ENCODE peak calls at places on chromosomes 16 and 17, in nine cellular contexts. G, K, O, M, Y, S, W, N and P are unnamed samples.

GRCh38 chr17:57424777-57425188 is 168.5 kb downstream of the MSI2 start:
- DNase-seq in Y (no peak), S (no peak), W (peak), O (no peak), N (no peak), K (no peak), G (no peak), M (no peak), P (peak)

GRCh38 chr17:79802736-79803420 is 6.0 kb upstream of the CBX8 start:
- DNase-seq in Y (no peak), K (no peak), M (no peak), W (no peak), N (no peak), S (no peak), G (no peak), O (no peak), P (no peak)

GRCh38 chr16:63426275-63426870 is 1390.1 kb upstream of the CDH8 start:
- DNase-seq in N (no peak), M (no peak), Y (no peak), G (no peak), O (no peak), K (no peak), S (no peak), W (peak), P (no peak)

GRCh38 chr17:48194097-48194550 is 86.6 kb downstream of the SNX11 start:
- DNase-seq in W (no peak), N (no peak), O (no peak), K (no peak), M (peak), Y (no peak), S (no peak), G (no peak), P (peak)

GRCh38 chr17:48328457-48328856 is 101.6 kb downstream of the SKAP1 start:
- DNase-seq in K (no peak), N (no peak), O (no peak), W (no peak), Y (no peak), G (no peak), S (no peak), M (no peak), P (no peak)

GRCh38 chr17:40956401-40957254 is 10.1 kb downstream of the KRT39 start:
- DNase-seq in W (no peak), N (no peak), M (no peak), O (no peak), S (no peak), Y (no peak), K (no peak), G (no peak), P (peak)

GRCh38 chr16:87176735-87177134 is 140.5 kb downstream of the C16orf95 start:
- DNase-seq in K (no peak), Y (no peak), W (no peak), N (no peak), O (no peak), G (no peak), S (no peak), M (no peak), P (no peak)

GRCh38 chr16:24875466-24875865 is 29.7 kb downstream of the SLC5A11 start:
- DNase-seq in W (no peak), M (no peak), K (no peak), Y (no peak), O (no peak), G (no peak), N (no peak), S (no peak), P (no peak)

GRCh38 chr17:42365136-42365535 is 23.1 kb downstream of the STAT3 start:
- DNase-seq in W (no peak), S (no peak), M (no peak), O (no peak), G (no peak), K (no peak), Y (no peak), N (no peak), P (no peak)

GRCh38 chr17:11644265-11645212 is 46.3 kb downstream of the DNAH9 start:
- DNase-seq in M (peak), G (peak), W (peak), S (peak), K (peak), O (peak), Y (no peak), N (peak), P (peak)

GRCh38 chr16:61471737-61472136 is 564.5 kb downstream of the CDH8 start:
- DNase-seq in K (no peak), G (no peak), W (no peak), Y (no peak), O (no peak), S (no peak), N (no peak), M (no peak), P (no peak)

GRCh38 chr17:17495448-17496188 is 577 bp downstream of the RASD1 start:
- DNase-seq in S (no peak), N (no peak), K (no peak), O (no peak), W (peak), M (no peak), Y (peak), G (no peak), P (peak)

GRCh38 chr16:85683363-85683762 is 5.4 kb downstream of the GINS2 start:
- DNase-seq in S (no peak), M (no peak), O (no peak), N (no peak), W (no peak), Y (no peak), K (no peak), G (no peak), P (no peak)

GRCh38 chr17:81561494-81561885 is 9.3 kb upstream of the FAAP100 start:
- DNase-seq in M (no peak), S (no peak), G (no peak), W (no peak), K (no peak), O (no peak), N (no peak), Y (no peak), P (peak)

GRCh38 chr17:76337413-76337777 is 16.3 kb downstream of the PRPSAP1 start:
- DNase-seq in G (no peak), W (no peak), N (no peak), M (no peak), O (no peak), Y (no peak), S (no peak), K (no peak), P (peak)

GRCh38 chr16:2985457-2985856 is 5.2 kb upstream of the PKMYT1 start:
- DNase-seq in S (no peak), W (no peak), O (peak), N (no peak), K (no peak), G (no peak), Y (no peak), M (no peak), P (peak)

GRCh38 chr17:34226011-34226410 is 29.1 kb upstream of the CCL2 start:
- DNase-seq in N (no peak), S (no peak), M (no peak), O (no peak), Y (no peak), G (no peak), K (no peak), W (no peak), P (no peak)

GRCh38 chr16:84347161-84347560 is 21.2 kb upstream of the ATP2C2 start:
- DNase-seq in G (no peak), K (no peak), N (no peak), W (no peak), O (no peak), S (no peak), M (no peak), Y (no peak), P (no peak)

GRCh38 chr16:14240216-14240843 is 169.2 kb downstream of the MRTFB start:
- DNase-seq in M (no peak), G (no peak), W (peak), S (no peak), K (no peak), Y (no peak), N (no peak), O (no peak), P (peak)

GRCh38 chr16:66326995-66327513 is 39.4 kb upstream of the CDH5 start:
- DNase-seq in M (no peak), K (peak), Y (no peak), G (no peak), O (no peak), W (peak), S (no peak), N (no peak), P (peak)

GRCh38 chr17:14699569-14700190 is 398.8 kb downstream of the HS3ST3B1 start:
- DNase-seq in G (no peak), O (no peak), Y (no peak), W (no peak), N (no peak), S (no peak), M (no peak), K (no peak), P (no peak)

GRCh38 chr16:81265658-81266451 is 27.4 kb downstream of the BCO1 start:
- DNase-seq in W (peak), O (peak), N (no peak), S (no peak), Y (no peak), G (peak), K (peak), M (no peak), P (peak)

GRCh38 chr16:11162571-11163268 is 93.3 kb downstream of the SOCS1 start:
- DNase-seq in O (no peak), M (no peak), G (no peak), S (no peak), K (no peak), Y (no peak), W (no peak), N (no peak), P (no peak)

GRCh38 chr17:39573447-39574298 is 34.0 kb downstream of the NEUROD2 start:
- DNase-seq in S (no peak), G (peak), K (peak), M (peak), N (no peak), W (peak), Y (peak), O (peak), P (peak)

GRCh38 chr17:8445536-8445935 is 9.9 kb downstream of the NDEL1 start:
- DNase-seq in G (no peak), Y (no peak), K (no peak), S (no peak), W (no peak), N (no peak), O (no peak), M (no peak), P (no peak)

GRCh38 chr16:77579283-77579985 is 142.9 kb upstream of the NUDT7 start:
- DNase-seq in M (no peak), N (no peak), S (no peak), O (no peak), K (no peak), Y (no peak), W (no peak), G (no peak), P (no peak)

GRCh38 chr17:63588797-63589196 is 11.9 kb upstream of the TACO1 start:
- DNase-seq in N (no peak), M (no peak), W (no peak), Y (no peak), G (no peak), O (no peak), K (no peak), S (no peak), P (no peak)

GRCh38 chr16:48366165-48367093 is 18.8 kb downstream of the SIAH1 start:
- DNase-seq in K (no peak), W (peak), G (no peak), N (peak), O (no peak), S (peak), M (peak), Y (peak), P (peak)

GRCh38 chr16:16189842-16190241 is 33.5 kb downstream of the ABCC6 start:
- DNase-seq in Y (no peak), W (no peak), G (no peak), S (no peak), K (no peak), M (no peak), N (no peak), O (no peak), P (no peak)

GRCh38 chr17:71071837-71072236 is 902.5 kb downstream of the KCNJ2 start:
- DNase-seq in M (peak), G (no peak), W (no peak), O (no peak), S (no peak), Y (no peak), K (no peak), N (no peak), P (peak)

GRCh38 chr17:74245818-74246204 is 28.2 kb upstream of the DNAI2 start:
- DNase-seq in G (no peak), W (no peak), O (no peak), M (no peak), Y (no peak), S (no peak), K (no peak), N (no peak), P (no peak)

GRCh38 chr17:45823598-45823997 is 21.1 kb upstream of the SPPL2C start:
- DNase-seq in W (no peak), K (no peak), Y (no peak), M (no peak), S (no peak), G (no peak), O (no peak), N (peak), P (no peak)

GRCh38 chr17:80921159-80921558 is 70.5 kb upstream of the CHMP6 start:
- DNase-seq in W (no peak), Y (no peak), N (no peak), K (no peak), M (no peak), S (no peak), O (no peak), G (no peak), P (no peak)

GRCh38 chr17:82370471-82371332 is 863 bp upstream of the UTS2R start:
- DNase-seq in W (peak), G (no peak), N (peak), Y (peak), S (no peak), M (no peak), K (no peak), O (no peak), P (no peak)

GRCh38 chr17:74840989-74841666 is 18.6 kb downstream of the GRIN2C start:
- DNase-seq in M (no peak), S (no peak), K (no peak), O (peak), N (no peak), G (peak), W (no peak), Y (peak), P (peak)

GRCh38 chr17:69716571-69716970 is 302.1 kb downstream of the MAP2K6 start:
- DNase-seq in K (no peak), Y (no peak), G (no peak), M (no peak), S (no peak), O (no peak), W (no peak), N (no peak), P (peak)

GRCh38 chr17:8807070-8807550 is 7.9 kb upstream of the MFSD6L start:
- DNase-seq in S (no peak), Y (peak), N (peak), M (no peak), G (no peak), K (no peak), W (no peak), O (no peak), P (no peak)

GRCh38 chr17:76566988-76567431 is 18.6 kb downstream of the ST6GALNAC2 start:
- DNase-seq in M (no peak), Y (no peak), O (no peak), G (no peak), W (no peak), N (no peak), K (no peak), S (no peak), P (no peak)

GRCh38 chr16:30692381-30693074 is 6.4 kb upstream of the SRCAP start:
- DNase-seq in M (no peak), G (no peak), O (no peak), S (no peak), K (no peak), N (no peak), Y (no peak), W (no peak), P (no peak)

GRCh38 chr17:57215317-57215716 is 41.0 kb upstream of the MSI2 start:
- DNase-seq in K (no peak), N (no peak), W (no peak), M (peak), O (no peak), S (no peak), G (no peak), Y (no peak), P (peak)

GRCh38 chr16:88769617-88770458 is 15.2 kb downstream of the PIEZO1 start:
- DNase-seq in O (no peak), W (peak), M (peak), Y (peak), K (no peak), N (no peak), S (no peak), G (no peak), P (no peak)
- H3K27ac ChIP-seq in O (peak), W (peak), M (peak), Y (peak), K (no peak), N (no peak), S (peak), G (no peak), P (peak)

GRCh38 chr17:78132086-78132676 is 1.6 kb downstream of the TMC8 start:
- DNase-seq in Y (peak), G (no peak), O (no peak), N (peak), K (no peak), M (no peak), S (no peak), W (peak), P (no peak)

GRCh38 chr17:78132767-78133178 is 2.2 kb downstream of the TMC8 start:
- DNase-seq in S (no peak), K (no peak), M (no peak), W (no peak), G (no peak), O (no peak), Y (no peak), N (no peak), P (no peak)

GRCh38 chr17:78130439-78131101 is at the start of gene TMC8:
- DNase-seq in W (peak), Y (peak), G (no peak), S (no peak), M (no peak), N (peak), O (no peak), K (no peak), P (no peak)

GRCh38 chr17:78130080-78130438 is 512 bp upstream of the TMC8 start:
- DNase-seq in M (no peak), Y (peak), O (no peak), W (no peak), S (no peak), N (peak), K (no peak), G (no peak), P (no peak)

DNA sequence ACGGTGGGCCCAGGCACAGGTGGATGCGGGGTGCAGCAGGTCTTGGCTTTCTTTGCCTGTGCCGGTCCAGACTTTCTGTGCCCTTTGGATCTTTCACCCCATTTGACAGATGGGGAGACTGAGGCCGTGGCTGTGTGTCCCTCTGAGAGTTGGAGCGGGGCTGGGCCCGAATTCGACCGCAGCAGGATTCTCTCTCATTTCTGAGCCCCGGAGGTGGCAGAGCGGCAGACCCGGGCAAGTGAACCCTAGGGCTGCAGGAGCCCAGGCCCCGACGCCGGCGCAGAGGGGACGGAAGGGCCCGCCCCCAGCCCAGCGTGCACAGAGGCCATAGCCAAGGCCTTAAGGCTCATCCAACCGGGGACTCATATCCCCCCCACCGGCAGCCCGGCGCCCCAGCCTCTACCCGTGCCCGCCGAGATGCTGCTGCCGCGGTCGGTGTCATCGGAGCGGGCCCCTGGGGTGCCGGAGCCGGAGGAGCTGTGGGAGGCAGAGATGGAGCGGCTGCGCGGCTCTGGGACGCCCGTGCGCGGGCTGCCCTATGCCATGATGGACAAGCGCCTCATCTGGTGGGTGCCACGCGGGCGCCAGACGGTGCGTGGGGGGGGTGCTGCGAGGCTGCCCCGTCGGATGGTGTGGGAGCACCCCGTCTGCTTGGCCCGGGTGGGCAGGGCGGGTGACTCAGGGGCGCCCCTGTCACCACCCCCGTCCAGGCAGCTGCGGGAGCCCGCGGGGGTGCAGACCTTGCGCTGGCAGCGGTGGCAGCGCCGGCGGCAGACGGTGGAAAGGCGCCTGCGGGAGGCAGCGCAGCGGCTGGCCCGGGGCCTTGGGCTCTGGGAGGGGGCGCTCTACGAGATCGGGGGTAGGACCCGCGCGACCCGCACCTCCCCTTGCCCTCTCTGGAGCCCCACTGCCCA is 858 bp downstream of the TMC8 start:
- DNase-seq in K (peak), N (peak), W (no peak), M (no peak), S (no peak), O (no peak), Y (peak), G (no peak), P (no peak)
- H3K27ac ChIP-seq in K (peak), N (peak), W (peak), M (no peak), S (no peak), O (peak), Y (peak), G (no peak), P (no peak)

GRCh38 chr16:22672830-22673210 is 141.1 kb upstream of the HS3ST2 start:
- DNase-seq in O (no peak), K (no peak), N (no peak), S (no peak), Y (no peak), G (no peak), M (no peak), W (no peak), P (no peak)

GRCh38 chr16:22668318-22668717 is 145.6 kb upstream of the HS3ST2 start:
- DNase-seq in G (no peak), N (no peak), K (no peak), Y (no peak), W (no peak), S (no peak), O (no peak), M (peak), P (no peak)

GRCh38 chr16:22670044-22670536 is 143.9 kb upstream of the HS3ST2 start:
- DNase-seq in K (no peak), S (no peak), O (no peak), M (no peak), W (no peak), G (no peak), Y (no peak), N (no peak), P (no peak)

GRCh38 chr16:22671301-22672076 is 142.5 kb upstream of the HS3ST2 start:
- DNase-seq in O (no peak), K (no peak), N (no peak), W (no peak), M (no peak), S (no peak), Y (no peak), G (no peak), P (no peak)

DNA sequence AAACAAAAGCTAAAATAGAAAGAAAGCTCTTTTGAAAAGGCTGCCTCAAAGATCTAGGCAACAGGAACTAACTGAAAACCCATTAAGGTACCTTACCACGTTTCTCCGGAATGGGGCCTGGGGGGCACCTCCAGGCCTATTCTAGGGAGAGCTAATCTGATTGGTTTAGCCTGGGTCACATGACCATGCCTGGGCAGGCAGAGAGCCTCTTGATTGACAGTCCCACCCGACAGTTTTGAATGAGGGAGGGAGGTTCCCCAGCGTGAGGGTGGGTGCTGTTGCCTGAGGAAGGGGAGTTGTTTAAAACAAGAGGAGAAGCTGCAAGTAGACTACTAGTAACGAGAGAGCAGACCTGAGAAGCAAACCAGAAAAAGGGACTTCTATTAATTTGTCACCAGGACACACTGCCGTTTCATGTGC is 143.4 kb upstream of the HS3ST2 start:
- DNase-seq in O (no peak), Y (no peak), W (no peak), S (no peak), M (no peak), N (no peak), G (no peak), K (no peak), P (no peak)
- H3K27ac ChIP-seq in O (no peak), Y (no peak), W (no peak), S (no peak), M (no peak), N (no peak), G (no peak), K (no peak), P (no peak)

GRCh38 chr17:50345443-50346312 is at the start of gene XYLT2:
- DNase-seq in S (no peak), Y (peak), W (peak), O (peak), M (peak), G (peak), K (peak), N (peak), P (peak)
- H3K27ac ChIP-seq in S (no peak), Y (peak), W (peak), O (peak), M (peak), G (peak), K (no peak), N (no peak), P (peak)

GRCh38 chr17:65249774-65250173 is 112.6 kb downstream of the RGS9 start:
- DNase-seq in O (no peak), M (no peak), S (no peak), K (no peak), N (no peak), W (no peak), G (no peak), Y (no peak), P (no peak)
- H3K27ac ChIP-seq in O (no peak), M (no peak), S (no peak), K (no peak), N (no peak), W (no peak), G (no peak), Y (no peak), P (no peak)